ENCODE peak calls at places on chromosomes 2 and 18, in ten cellular contexts. U is naive thymus-derived CD4-positive, alpha-beta T cell; D is ovary; C is CD4-positive, alpha-beta memory T cell; P is colonic mucosa; E is GM23248; A is upper lobe of right lung; Y is SJCRH30; I is substantia nigra; F is suprapubic skin. G is an unnamed sample.

GRCh38 chr2:69843993-69844392 is 14.5 kb downstream of the GMCL1 start:
- DNase-seq in U (no peak), D (no peak), C (no peak), P (no peak), E (no peak), A (no peak), Y (no peak), I (no peak), F (no peak), G (no peak)

GRCh38 chr18:12851709-12852108 is 32.3 kb downstream of the PTPN2 start:
- DNase-seq in U (no peak), D (no peak), C (no peak), P (no peak), E (no peak), A (no peak), Y (no peak), I (no peak), F (no peak), G (no peak)

GRCh38 chr2:185291035-185291647 is 447.5 kb upstream of the FSIP2 start:
- DNase-seq in U (no peak), D (no peak), C (no peak), P (peak; percentile 56), E (peak; percentile 62), A (peak; percentile 63), Y (peak; percentile 45), I (no peak), F (no peak), G (peak; percentile 54)

GRCh38 chr2:100580474-100581264 is 17.9 kb downstream of the PDCL3 start:
- DNase-seq in U (peak; percentile 43), D (no peak), C (peak; percentile 80), P (peak; percentile 23), E (no peak), A (peak; percentile 69), Y (no peak), I (peak; percentile 37), F (no peak), G (peak; percentile 40)

GRCh38 chr2:9463698-9464034 is 10.7 kb upstream of the IAH1 start:
- DNase-seq in U (no peak), D (no peak), C (no peak), P (no peak), E (no peak), A (no peak), Y (peak; percentile 41), I (no peak), F (no peak), G (no peak)

GRCh38 chr18:8283901-8284585 is 325.2 kb upstream of the RAB12 start:
- DNase-seq in U (no peak), D (no peak), C (no peak), P (no peak), E (peak; percentile 57), A (no peak), Y (no peak), I (no peak), F (no peak), G (no peak)

GRCh38 chr2:16650287-16651249 is 15.1 kb downstream of the CYRIA start:
- DNase-seq in U (no peak), D (no peak), C (no peak), P (no peak), E (peak; percentile 79), A (no peak), Y (no peak), I (no peak), F (no peak), G (no peak)

GRCh38 chr18:42792731-42793130 is 322.8 kb downstream of the RIT2 start:
- DNase-seq in U (no peak), D (no peak), C (no peak), P (no peak), E (no peak), A (no peak), Y (no peak), I (no peak), F (no peak), G (no peak)

GRCh38 chr2:96863575-96864342 is 5.9 kb upstream of the ANKRD39 start:
- DNase-seq in U (no peak), D (peak; percentile 23), C (no peak), P (no peak), E (no peak), A (no peak), Y (peak; percentile 1), I (no peak), F (no peak), G (no peak)

GRCh38 chr2:200708951-200709350 is 102.8 kb upstream of the BZW1 start:
- DNase-seq in U (no peak), D (no peak), C (no peak), P (no peak), E (no peak), A (no peak), Y (no peak), I (no peak), F (no peak), G (no peak)

GRCh38 chr2:97792416-97792815 is 79.0 kb downstream of the ZAP70 start:
- DNase-seq in U (no peak), D (no peak), C (no peak), P (no peak), E (no peak), A (no peak), Y (no peak), I (no peak), F (no peak), G (no peak)

GRCh38 chr2:236176417-236176816 is 8.2 kb upstream of the GBX2 start:
- DNase-seq in U (no peak), D (no peak), C (no peak), P (no peak), E (peak; percentile 56), A (peak; percentile 50), Y (no peak), I (no peak), F (no peak), G (no peak)

GRCh38 chr2:151156943-151157705 is 104.5 kb downstream of the RBM43 start:
- DNase-seq in U (no peak), D (no peak), C (no peak), P (no peak), E (peak; percentile 65), A (no peak), Y (no peak), I (no peak), F (no peak), G (no peak)

DNA sequence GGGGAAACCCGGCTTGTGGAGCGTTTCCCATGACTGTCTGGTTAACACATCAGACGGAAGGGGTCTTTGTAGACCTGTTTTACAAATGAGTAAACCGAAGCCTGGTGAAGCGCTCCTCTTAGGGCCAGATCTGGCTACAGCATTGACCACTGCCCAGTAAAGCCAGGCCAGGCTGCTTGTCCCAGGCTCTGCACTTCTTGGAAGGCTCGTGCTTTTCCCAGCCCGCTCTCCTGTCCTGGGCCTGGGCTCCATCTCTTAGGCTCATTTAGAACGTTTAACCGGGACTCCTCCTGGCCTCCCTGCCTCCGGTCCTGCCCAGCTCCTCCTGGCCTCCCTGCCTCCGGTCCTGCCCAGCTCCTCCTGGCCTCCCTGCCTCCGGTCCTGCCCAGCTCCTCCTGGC is 4.8 kb downstream of the GPC1 start:
- DNase-seq in U (no peak), D (no peak), C (no peak), P (no peak), E (no peak), A (no peak), Y (no peak), I (no peak), F (no peak), G (no peak)
- H3K27ac ChIP-seq in U (no peak overlapping the region), D (no peak overlapping the region), C (no peak overlapping the region), P (no peak overlapping the region), E (no peak overlapping the region), A (no peak overlapping the region), Y (no peak overlapping the region), I (no peak overlapping the region), F (no peak overlapping the region), G (no peak overlapping the region)

GRCh38 chr2:227374158-227374557 is 4.9 kb downstream of the TM4SF20 start:
- DNase-seq in U (no peak), D (no peak), C (no peak), P (no peak), E (peak; percentile 93), A (no peak), Y (no peak), I (no peak), F (no peak), G (no peak)

GRCh38 chr2:227370791-227371312 is 8.3 kb downstream of the TM4SF20 start:
- DNase-seq in U (no peak), D (no peak), C (no peak), P (no peak), E (peak; percentile 96), A (no peak), Y (no peak), I (no peak), F (no peak), G (no peak)

GRCh38 chr2:227366861-227367800 is 12.0 kb downstream of the TM4SF20 start:
- DNase-seq in U (no peak), D (no peak), C (no peak), P (no peak), E (peak; percentile 94), A (no peak), Y (no peak), I (no peak), F (no peak), G (no peak)

GRCh38 chr2:227373389-227373788 is 5.7 kb downstream of the TM4SF20 start:
- DNase-seq in U (no peak), D (no peak), C (no peak), P (no peak), E (no peak), A (no peak), Y (no peak), I (no peak), F (no peak), G (no peak)

GRCh38 chr2:227370087-227370486 is 9.0 kb downstream of the TM4SF20 start:
- DNase-seq in U (no peak), D (no peak), C (no peak), P (no peak), E (peak; percentile 18), A (no peak), Y (no peak), I (no peak), F (no peak), G (no peak)
- H3K27ac ChIP-seq in U (no peak overlapping the region), D (no peak overlapping the region), C (no peak overlapping the region), P (no peak overlapping the region), E (peak overlapping the region; percentile 90), A (no peak overlapping the region), Y (no peak overlapping the region), I (no peak overlapping the region), F (no peak overlapping the region), G (no peak overlapping the region)

DNA sequence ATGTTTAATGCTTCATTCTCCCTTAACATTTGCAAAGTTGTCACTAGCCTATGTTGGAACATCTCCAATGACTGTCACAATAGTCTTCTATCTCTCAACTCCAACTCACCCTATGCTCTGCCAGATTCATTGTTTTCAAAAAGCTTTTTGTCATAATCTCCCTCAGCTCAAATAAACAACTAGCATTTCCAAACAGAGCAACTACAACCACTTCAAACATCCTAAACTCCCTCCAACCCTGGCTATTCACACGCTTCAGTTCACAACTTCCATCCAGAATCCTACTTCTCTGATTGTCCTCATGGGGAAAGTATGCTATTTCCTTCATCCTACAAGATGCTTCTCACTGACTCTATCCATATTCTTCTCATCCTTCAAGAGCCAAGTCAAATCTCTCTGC is 139.2 kb upstream of the VRK2 start:
- DNase-seq in U (no peak), D (no peak), C (no peak), P (no peak), E (no peak), A (no peak), Y (no peak), I (no peak), F (no peak), G (no peak)
- H3K27ac ChIP-seq in U (no peak overlapping the region), D (no peak overlapping the region), C (no peak overlapping the region), P (no peak overlapping the region), E (no peak overlapping the region), A (no peak overlapping the region), Y (no peak overlapping the region), I (peak overlapping the region; percentile 93), F (no peak overlapping the region), G (no peak overlapping the region)

DNA sequence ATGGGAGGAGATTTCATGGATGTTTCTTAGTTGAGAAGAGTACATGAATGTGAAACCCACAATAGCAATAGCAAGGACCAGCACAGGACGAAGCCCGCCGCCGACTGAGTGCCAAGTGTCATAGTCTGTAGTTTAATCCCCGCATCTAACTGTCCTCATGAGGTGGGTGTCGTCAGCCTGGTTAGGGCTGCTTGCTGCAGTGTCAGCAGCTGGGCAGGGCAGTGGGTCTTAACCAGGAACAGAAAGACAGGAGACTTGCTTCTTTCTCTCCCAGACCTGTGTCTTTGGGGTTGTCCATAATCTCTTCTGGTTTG is 146.6 kb downstream of the VAPA start:
- DNase-seq in U (no peak), D (no peak), C (no peak), P (no peak), E (no peak), A (no peak), Y (peak; percentile 43), I (no peak), F (no peak), G (no peak)
- H3K27ac ChIP-seq in U (no peak overlapping the region), D (no peak overlapping the region), C (no peak overlapping the region), P (peak overlapping the region; percentile 17), E (no peak overlapping the region), A (no peak overlapping the region), Y (no peak overlapping the region), I (peak overlapping the region; percentile 87), F (no peak overlapping the region), G (peak overlapping the region; percentile 24)

G was measured in transverse colon.